ENCODE peak calls at places on chromosomes 11 and 22, in six cellular contexts. B is AG09309, S is testis, J is GM12865, W is osteoblast, U is heart left ventricle. F is an unnamed sample.

GRCh38 chr22:40175571-40176105 is 2.1 kb upstream of the TNRC6B start:
- DNase-seq in B (no peak), S (no peak), J (no peak), W (no peak), U (no peak), F (no peak)

GRCh38 chr22:20316217-20316843 is 3.5 kb downstream of the DGCR6L start:
- DNase-seq in B (no peak), S (peak), J (no peak), W (peak), U (no peak), F (no peak)

GRCh38 chr11:62141111-62142042 is 17.6 kb downstream of the INCENP start:
- DNase-seq in B (no peak), S (peak), J (no peak), W (peak), U (no peak), F (no peak)

GRCh38 chr11:76730887-76731286 is 52.3 kb upstream of the TSKU start:
- DNase-seq in B (no peak), S (no peak), J (no peak), W (no peak), U (no peak), F (no peak)

GRCh38 chr11:36065436-36065835 is 121.6 kb downstream of the LDLRAD3 start:
- DNase-seq in B (no peak), S (no peak), J (no peak), W (no peak), U (no peak), F (no peak)

GRCh38 chr11:88357323-88358039 is 19.9 kb upstream of the CTSC start:
- DNase-seq in B (no peak), S (no peak), J (peak), W (peak), U (no peak), F (no peak)

GRCh38 chr11:119594639-119595249 is 134.3 kb downstream of the NECTIN1 start:
- DNase-seq in B (no peak), S (no peak), J (no peak), W (peak), U (no peak), F (no peak)

GRCh38 chr11:70105755-70106571 is 27.8 kb downstream of the ANO1 start:
- DNase-seq in B (no peak), S (no peak), J (no peak), W (no peak), U (peak), F (no peak)

GRCh38 chr11:18065572-18065971 is 19.5 kb upstream of the TPH1 start:
- DNase-seq in B (no peak), S (no peak), J (no peak), W (no peak), U (no peak), F (no peak)

GRCh38 chr22:43428005-43428485 is 16.2 kb downstream of the MPPED1 start:
- DNase-seq in B (no peak), S (no peak), J (no peak), W (no peak), U (peak), F (no peak)

GRCh38 chr11:75777461-75778110 is 9.0 kb downstream of the DGAT2 start:
- DNase-seq in B (no peak), S (no peak), J (no peak), W (peak), U (no peak), F (no peak)

GRCh38 chr22:43343262-43343988 is at the start of gene SCUBE1:
- DNase-seq in B (no peak), S (peak), J (no peak), W (peak), U (peak), F (no peak)

GRCh38 chr22:46763051-46763705 is 728 bp downstream of the TBC1D22A start:
- DNase-seq in B (no peak), S (peak), J (peak), W (peak), U (peak), F (no peak)

GRCh38 chr11:102208835-102209234 is 98.6 kb downstream of the YAP1 start:
- DNase-seq in B (no peak), S (no peak), J (no peak), W (no peak), U (no peak), F (no peak)

GRCh38 chr11:40032331-40032730 is 1427.1 kb downstream of the LRRC4C start:
- DNase-seq in B (no peak), S (no peak), J (no peak), W (no peak), U (no peak), F (no peak)

GRCh38 chr22:27756212-27756660 is 45.3 kb downstream of the MN1 start:
- DNase-seq in B (no peak), S (no peak), J (no peak), W (peak), U (no peak), F (no peak)

GRCh38 chr11:61842421-61842820 is 14.3 kb downstream of the FADS2 start:
- DNase-seq in B (no peak), S (peak), J (no peak), W (no peak), U (no peak), F (no peak)

GRCh38 chr11:57228600-57228999 is 8.4 kb downstream of the APLNR start:
- DNase-seq in B (no peak), S (no peak), J (no peak), W (no peak), U (no peak), F (no peak)

GRCh38 chr11:57224537-57224936 is 12.5 kb downstream of the APLNR start:
- DNase-seq in B (peak), S (no peak), J (no peak), W (no peak), U (no peak), F (peak)

GRCh38 chr11:57222239-57222638 is 14.8 kb downstream of the APLNR start:
- DNase-seq in B (no peak), S (no peak), J (no peak), W (no peak), U (no peak), F (no peak)

GRCh38 chr11:57223601-57224000 is 13.4 kb downstream of the APLNR start:
- DNase-seq in B (no peak), S (no peak), J (no peak), W (no peak), U (no peak), F (no peak)

DNA sequence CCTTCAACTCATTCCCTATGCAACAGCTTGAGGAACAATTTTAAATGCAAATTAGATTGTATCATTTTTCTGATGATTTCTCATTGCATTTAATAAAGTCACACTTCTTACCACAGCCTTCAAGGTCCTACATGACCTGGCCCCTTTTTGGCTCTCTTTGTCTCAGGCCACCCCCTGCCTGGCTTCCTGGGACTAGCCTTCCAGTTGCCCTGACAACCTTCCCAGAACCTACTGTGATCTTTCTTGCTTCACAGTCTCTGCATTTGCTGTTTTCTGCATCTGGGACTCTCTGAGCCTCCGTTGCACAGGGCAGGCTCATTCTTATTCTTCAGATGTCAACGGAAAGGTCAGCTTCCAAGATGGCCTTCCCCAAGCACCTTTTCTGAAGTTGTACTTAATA is 12.9 kb downstream of the APLNR start:
- DNase-seq in B (no peak), S (no peak), J (no peak), W (no peak), U (no peak), F (no peak)
- TF ChIP-seq CTCF in B (no peak), S (no peak), J (no peak), W (no peak), U (no peak), F (no peak)

GRCh38 chr11:126138636-126139540 is 72.6 kb downstream of the RPUSD4 start:
- DNase-seq in B (no peak), S (peak), J (peak), W (no peak), U (no peak), F (no peak)
- H3K4me3 ChIP-seq in B (no peak), S (no peak), J (no peak), W (no peak), U (no peak), F (no peak)

GRCh38 chr22:17929909-17930308 is 94.5 kb downstream of the MICAL3 start:
- DNase-seq in B (no peak), S (no peak), J (no peak), W (peak), U (no peak), F (no peak)
- TF ChIP-seq CTCF in B (no peak), S (no peak), J (no peak), W (no peak), U (no peak), F (no peak)

GRCh38 chr22:38164578-38164953 is 17.1 kb downstream of the PLA2G6 start:
- DNase-seq in B (no peak), S (no peak), J (no peak), W (no peak), U (no peak), F (no peak)

GRCh38 chr22:38163844-38164577 is 17.6 kb downstream of the PLA2G6 start:
- DNase-seq in B (no peak), S (peak), J (no peak), W (peak), U (no peak), F (no peak)

GRCh38 chr22:38162881-38163843 is 18.5 kb downstream of the PLA2G6 start:
- DNase-seq in B (no peak), S (peak), J (peak), W (no peak), U (no peak), F (no peak)

GRCh38 chr22:38167988-38168407 is 13.6 kb downstream of the PLA2G6 start:
- DNase-seq in B (no peak), S (peak), J (no peak), W (peak), U (peak), F (no peak)

GRCh38 chr22:38165929-38166593 is 15.6 kb downstream of the PLA2G6 start:
- DNase-seq in B (no peak), S (no peak), J (no peak), W (no peak), U (no peak), F (no peak)
- H3K4me3 ChIP-seq in B (no peak), S (no peak), J (no peak), W (no peak), U (no peak), F (no peak)

F was measured in retinal pigment epithelial cell.